ENCODE peak calls at places on chromosomes 2 and 18, in ten cellular contexts. Q, O, Z, L, H, Y, F, M, D and C are unnamed samples.
A peak's percentile ranks its signal among the peaks of the same experiment; 100 is the strongest.

GRCh38 chr2:96893289-96894150 is 23.6 kb upstream of the SEMA4C start:
- DNase-seq in Q (no peak), O (no peak), Z (no peak), L (no peak), H (no peak), Y (no peak), F (no peak), M (no peak), D (no peak), C (no peak)

GRCh38 chr2:174546519-174547506 is 50.8 kb downstream of the WIPF1 start:
- DNase-seq in Q (peak; percentile 52), O (peak; percentile 88), Z (peak; percentile 71), L (peak; percentile 33), H (no peak), Y (peak; percentile 19), F (no peak), M (peak; percentile 26), D (no peak), C (no peak)

GRCh38 chr2:35082072-35082471 is 1273.5 kb upstream of the CRIM1 start:
- DNase-seq in Q (no peak), O (no peak), Z (no peak), L (no peak), H (no peak), Y (no peak), F (no peak), M (no peak), D (no peak), C (no peak)

GRCh38 chr2:72738096-72738495 is 87.7 kb downstream of the EXOC6B start:
- DNase-seq in Q (peak; percentile 27), O (no peak), Z (no peak), L (no peak), H (no peak), Y (no peak), F (no peak), M (no peak), D (no peak), C (no peak)

GRCh38 chr2:121074322-121074932 is 210.6 kb downstream of the TFCP2L1 start:
- DNase-seq in Q (no peak), O (peak; percentile 90), Z (peak; percentile 62), L (no peak), H (no peak), Y (no peak), F (no peak), M (no peak), D (no peak), C (no peak)

GRCh38 chr18:51030537-51031258 is 685 bp downstream of the SMAD4 start:
- DNase-seq in Q (peak; percentile 36), O (peak; percentile 86), Z (peak; percentile 72), L (peak; percentile 74), H (no peak), Y (peak; percentile 59), F (peak; percentile 90), M (peak; percentile 12), D (peak; percentile 50), C (peak; percentile 50)

GRCh38 chr2:28895189-28895893 is 874 bp downstream of the WDR43 start:
- DNase-seq in Q (peak; percentile 61), O (peak; percentile 69), Z (peak; percentile 65), L (peak; percentile 79), H (no peak), Y (peak; percentile 35), F (peak; percentile 73), M (peak; percentile 14), D (peak; percentile 37), C (no peak)

GRCh38 chr2:220434365-220434764 is 806.9 kb downstream of the SLC4A3 start:
- DNase-seq in Q (peak; percentile 76), O (no peak), Z (no peak), L (peak; percentile 2), H (no peak), Y (peak; percentile 74), F (no peak), M (no peak), D (no peak), C (no peak)

GRCh38 chr2:54666131-54666637 is 57.3 kb upstream of the EML6 start:
- DNase-seq in Q (peak; percentile 91), O (no peak), Z (no peak), L (no peak), H (no peak), Y (peak; percentile 87), F (no peak), M (no peak), D (no peak), C (no peak)

GRCh38 chr2:10500601-10501361 is 52.7 kb upstream of the ODC1 start:
- DNase-seq in Q (no peak), O (no peak), Z (no peak), L (peak; percentile 36), H (no peak), Y (no peak), F (no peak), M (no peak), D (no peak), C (no peak)

GRCh38 chr2:54724560-54725342 is 1.3 kb downstream of the EML6 start:
- DNase-seq in Q (no peak), O (peak; percentile 78), Z (peak; percentile 65), L (peak; percentile 17), H (no peak), Y (no peak), F (peak; percentile 67), M (peak; percentile 33), D (no peak), C (no peak)

GRCh38 chr2:144426981-144427479 is 92.9 kb downstream of the ZEB2 start:
- DNase-seq in Q (peak; percentile 90), O (no peak), Z (no peak), L (peak; percentile 59), H (no peak), Y (peak; percentile 96), F (no peak), M (no peak), D (no peak), C (no peak)

GRCh38 chr2:3608373-3609278 is 13.7 kb downstream of the COLEC11 start:
- DNase-seq in Q (no peak), O (no peak), Z (peak; percentile 71), L (no peak), H (no peak), Y (no peak), F (peak; percentile 45), M (no peak), D (no peak), C (no peak)

GRCh38 chr18:67661555-67661954 is 145.0 kb upstream of the DSEL start:
- DNase-seq in Q (no peak), O (no peak), Z (no peak), L (no peak), H (no peak), Y (no peak), F (no peak), M (no peak), D (no peak), C (no peak)

GRCh38 chr2:208064220-208064951 is 39.1 kb upstream of the PLEKHM3 start:
- DNase-seq in Q (peak; percentile 92), O (no peak), Z (no peak), L (peak; percentile 87), H (peak; percentile 39), Y (peak; percentile 92), F (no peak), M (no peak), D (no peak), C (no peak)

GRCh38 chr2:48174503-48174902 is 268.2 kb upstream of the FBXO11 start:
- DNase-seq in Q (no peak), O (no peak), Z (no peak), L (no peak), H (peak; percentile 44), Y (no peak), F (no peak), M (no peak), D (no peak), C (no peak)

GRCh38 chr18:74497778-74498177 is 1.6 kb downstream of the CNDP2 start:
- DNase-seq in Q (no peak), O (no peak), Z (no peak), L (no peak), H (no peak), Y (no peak), F (no peak), M (no peak), D (no peak), C (no peak)

GRCh38 chr2:36562245-36562644 is 35.7 kb downstream of the FEZ2 start:
- DNase-seq in Q (peak; percentile 74), O (no peak), Z (no peak), L (peak; percentile 72), H (no peak), Y (peak; percentile 63), F (no peak), M (no peak), D (no peak), C (no peak)

GRCh38 chr18:9335255-9336045 is 877 bp downstream of the TWSG1 start:
- DNase-seq in Q (peak; percentile 41), O (no peak), Z (no peak), L (peak; percentile 29), H (no peak), Y (peak; percentile 41), F (no peak), M (no peak), D (no peak), C (no peak)